ENCODE peak calls at places on chromosomes 13 and 19, in five cellular contexts. R, X, P, I and T are unnamed samples.

GRCh38 chr19:1261863-1262686 is 7.1 kb upstream of the CIRBP start:
- DNase-seq in R (peak; percentile 81), X (no peak), I (no peak), P (no peak), T (no peak)

GRCh38 chr13:77359171-77359570 is 32.3 kb upstream of the MYCBP2 start:
- DNase-seq in X (no peak), I (no peak), P (no peak), R (no peak), T (no peak)

GRCh38 chr13:73608157-73608516 is 526.1 kb downstream of the KLF12 start:
- DNase-seq in R (no peak), X (no peak), I (no peak), P (no peak), T (no peak)

GRCh38 chr19:37007587-37008220 is 70.5 kb upstream of the ZNF420 start:
- DNase-seq in R (peak; percentile 92), I (peak; percentile 12), P (peak; percentile 2), X (peak; percentile 5), T (no peak)

GRCh38 chr13:96214804-96215445 is 125.0 kb downstream of the HS6ST3 start:
- DNase-seq in I (no peak), X (no peak), P (no peak), R (no peak), T (no peak)

GRCh38 chr13:83691966-83692365 is 190.3 kb downstream of the SLITRK1 start:
- DNase-seq in R (no peak), I (no peak), P (no peak), X (no peak), T (no peak)

GRCh38 chr19:29663861-29664752 is 1.2 kb upstream of the PLEKHF1 start:
- DNase-seq in I (no peak), R (no peak), X (no peak), P (no peak), T (no peak)

GRCh38 chr19:45442927-45443461 is 19.3 kb upstream of the ERCC1 start:
- DNase-seq in I (peak; percentile 36), R (peak; percentile 82), X (peak; percentile 66), P (no peak), T (peak; percentile 40)

GRCh38 chr13:80824231-80824630 is 483.3 kb upstream of the SPRY2 start:
- DNase-seq in I (no peak), X (no peak), P (no peak), R (no peak), T (no peak)

GRCh38 chr19:43353606-43354304 is at the start of gene CD177:
- DNase-seq in X (no peak), I (no peak), R (no peak), P (no peak), T (no peak)

GRCh38 chr13:50033696-50034095 is 18.5 kb downstream of the KCNRG start:
- DNase-seq in I (no peak), P (no peak), R (no peak), X (no peak), T (no peak)

GRCh38 chr13:29791997-29792775 is 58.2 kb downstream of the UBL3 start:
- DNase-seq in P (no peak), X (no peak), R (no peak), I (no peak), T (no peak)

GRCh38 chr19:44005968-44006367 is 3.2 kb downstream of the ZNF230 start:
- DNase-seq in R (no peak), X (no peak), P (no peak), I (no peak), T (no peak)

GRCh38 chr13:75838366-75839017 is 202.4 kb downstream of the LMO7 start:
- DNase-seq in R (no peak), I (no peak), P (no peak), X (no peak), T (no peak)

GRCh38 chr19:4191044-4191443 is 8.6 kb downstream of the ANKRD24 start:
- DNase-seq in X (no peak), P (no peak), I (no peak), R (no peak), T (no peak)

GRCh38 chr19:54949412-54949811 is 2.1 kb upstream of the NLRP7 start:
- DNase-seq in X (no peak), P (no peak), R (no peak), I (no peak), T (no peak)

GRCh38 chr19:3982701-3983541 is 2.3 kb downstream of the EEF2 start:
- DNase-seq in P (no peak), X (no peak), I (no peak), R (peak; percentile 58), T (no peak)

GRCh38 chr19:39167461-39168257 is 29.1 kb upstream of the NCCRP1 start:
- DNase-seq in P (no peak), X (no peak), I (no peak), R (peak; percentile 18), T (no peak)

GRCh38 chr13:51041126-51041525 is 69.9 kb downstream of the C13orf42 start:
- DNase-seq in I (no peak), R (no peak), P (no peak), X (no peak), T (no peak)

GRCh38 chr13:29924482-29924884 is 74.1 kb upstream of the UBL3 start:
- DNase-seq in X (no peak), R (no peak), P (no peak), I (no peak), T (no peak)

GRCh38 chr13:76300688-76301087 is 585.5 kb downstream of the KCTD12 start:
- DNase-seq in P (no peak), X (no peak), R (peak; percentile 28), I (no peak), T (no peak)

GRCh38 chr19:43527860-43528622 is 1.0 kb upstream of the ETHE1 start:
- DNase-seq in I (no peak), R (peak; percentile 69), P (no peak), X (no peak), T (no peak)

GRCh38 chr19:41324231-41324702 is 14.3 kb downstream of the CCDC97 start:
- DNase-seq in I (no peak), R (no peak), X (no peak), P (no peak), T (no peak)

GRCh38 chr13:45542391-45542790 is 73.1 kb downstream of the ERICH6B start:
- DNase-seq in P (no peak), X (no peak), R (no peak), I (no peak), T (no peak)

GRCh38 chr13:27958928-27959539 is 10.1 kb downstream of the CDX2 start:
- DNase-seq in I (no peak), R (no peak), P (no peak), X (no peak), T (no peak)

GRCh38 chr19:34669305-34669704 is 7.7 kb downstream of the SCGB2B2 start:
- DNase-seq in I (no peak), P (no peak), R (no peak), X (no peak), T (no peak)

GRCh38 chr13:43303040-43303729 is 279.8 kb downstream of the DNAJC15 start:
- DNase-seq in P (no peak), I (no peak), R (peak; percentile 78), X (no peak), T (no peak)

GRCh38 chr13:36352350-36352749 is 6.2 kb upstream of the SPART start:
- DNase-seq in R (no peak), X (no peak), P (no peak), I (no peak), T (no peak)

GRCh38 chr13:113758651-113759524 is at the start of gene TMEM255B:
- DNase-seq in R (peak; percentile 95), I (peak; percentile 56), X (peak; percentile 33), P (peak; percentile 41), T (peak; percentile 69)

GRCh38 chr13:98143157-98143553 is 261 bp downstream of the FARP1 start:
- DNase-seq in P (no peak), I (no peak), R (peak; percentile 85), X (no peak), T (no peak)

GRCh38 chr19:2561895-2562294 is 86.0 kb downstream of the GADD45B start:
- DNase-seq in R (peak; percentile 41), I (peak; percentile 71), P (peak; percentile 44), X (peak; percentile 67), T (peak; percentile 71)

GRCh38 chr19:55487884-55488687 is at the start of gene SSC5D:
- DNase-seq in X (no peak), I (no peak), P (no peak), R (peak; percentile 81), T (no peak)

GRCh38 chr19:16330811-16331690 is 6.4 kb downstream of the KLF2 start:
- DNase-seq in I (no peak), P (no peak), R (no peak), X (no peak), T (peak; percentile 56)

GRCh38 chr19:3743486-3743885 is 18.0 kb downstream of the APBA3 start:
- DNase-seq in P (no peak), X (no peak), R (no peak), I (no peak), T (no peak)

GRCh38 chr19:12779162-12779993 is 4.0 kb upstream of the HOOK2 start:
- DNase-seq in X (no peak), P (no peak), I (no peak), R (peak; percentile 89), T (no peak)

GRCh38 chr19:55494172-55494761 is 6.0 kb downstream of the SSC5D start:
- DNase-seq in P (no peak), I (no peak), R (peak; percentile 88), X (no peak), T (no peak)

GRCh38 chr13:33205804-33206221 is 79.7 kb downstream of the STARD13 start:
- DNase-seq in P (no peak), I (no peak), R (no peak), X (no peak), T (no peak)

GRCh38 chr13:44853641-44854040 is 135.6 kb downstream of the NUFIP1 start:
- DNase-seq in I (no peak), R (no peak), X (no peak), P (no peak), T (no peak)

GRCh38 chr19:19111138-19111835 is 27.0 kb downstream of the TMEM161A start:
- DNase-seq in X (no peak), R (no peak), I (no peak), P (no peak), T (no peak)